ENCODE peak calls at places on chromosomes 3 and 15, in seven cellular contexts. I is Caco-2, W is suprapubic skin, V is psoas muscle, M is pancreas, N is cardiac muscle cell, T is breast epithelium. J is an unnamed sample. For H3K4me1, the result is how much of the 10 kb centered on the place peaks cover.

GRCh38 chr3:132435911-132436425 is 18.7 kb downstream of the DNAJC13 start:
- DNase-seq in N (peak), M (no peak), T (no peak), W (no peak), V (no peak), I (no peak), J (no peak)

GRCh38 chr3:48361928-48362327 is 10.1 kb upstream of the FBXW12 start:
- DNase-seq in V (no peak), N (no peak), W (no peak), M (no peak), T (no peak), I (no peak), J (no peak)

GRCh38 chr3:65968996-65969395 is 69.7 kb downstream of the MAGI1 start:
- DNase-seq in M (no peak), W (no peak), T (no peak), N (peak), V (no peak), I (no peak), J (no peak)

GRCh38 chr15:61748529-61748928 is 311.7 kb downstream of the VPS13C start:
- DNase-seq in I (no peak), N (no peak), W (no peak), M (no peak), T (no peak), V (no peak), J (no peak)

GRCh38 chr3:72520690-72521308 is 327.4 kb downstream of the SHQ1 start:
- DNase-seq in V (no peak), T (no peak), I (no peak), W (no peak), M (no peak), N (no peak), J (no peak)

GRCh38 chr3:160205606-160206005 is 19.6 kb upstream of the C3orf80 start:
- DNase-seq in T (no peak), N (peak), V (no peak), I (no peak), W (no peak), M (no peak), J (no peak)

GRCh38 chr3:148796799-148797198 is 30.8 kb upstream of the CPB1 start:
- DNase-seq in T (no peak), M (no peak), I (no peak), N (no peak), W (no peak), V (no peak), J (no peak)

GRCh38 chr3:184648726-184649125 is 63.1 kb downstream of the MAGEF1 start:
- DNase-seq in N (no peak), I (no peak), V (no peak), T (no peak), M (no peak), W (no peak), J (no peak)

GRCh38 chr3:181326637-181327223 is 337.2 kb upstream of the DNAJC19 start:
- DNase-seq in N (peak), V (no peak), I (peak), T (no peak), W (no peak), M (no peak), J (no peak)

GRCh38 chr3:132164469-132165092 is 129.8 kb upstream of the CPNE4 start:
- DNase-seq in V (no peak), M (no peak), N (peak), T (no peak), W (no peak), I (no peak), J (no peak)

GRCh38 chr3:146308682-146309081 is 57.8 kb upstream of the PLSCR4 start:
- DNase-seq in N (peak), M (no peak), T (no peak), I (no peak), W (no peak), V (no peak), J (no peak)

GRCh38 chr15:90031231-90031791 is 30.2 kb downstream of the ZNF710 start:
- DNase-seq in T (no peak), V (no peak), N (peak), W (peak), I (no peak), M (peak), J (peak)

GRCh38 chr3:33076952-33077351 is 20.0 kb downstream of the GLB1 start:
- DNase-seq in N (no peak), V (no peak), W (no peak), T (no peak), I (no peak), M (no peak), J (no peak)

GRCh38 chr3:129122697-129123055 is 1.1 kb upstream of the RAB43 start:
- DNase-seq in W (no peak), N (peak), T (peak), I (peak), M (no peak), V (no peak), J (no peak)

GRCh38 chr3:112871735-112872134 is 25.1 kb upstream of the CD200R1L start:
- DNase-seq in V (peak), T (no peak), I (no peak), N (no peak), W (no peak), M (no peak), J (no peak)

GRCh38 chr15:86115138-86115801 is 35.6 kb downstream of the AGBL1 start:
- DNase-seq in M (no peak), V (no peak), I (no peak), W (no peak), T (no peak), N (no peak), J (no peak)

GRCh38 chr15:48486228-48486627 is 155.0 kb downstream of the DUT start:
- DNase-seq in V (no peak), M (no peak), T (no peak), W (no peak), N (no peak), I (no peak), J (no peak)

GRCh38 chr3:46640927-46641326 is 28.6 kb downstream of the FAM240A start:
- DNase-seq in M (no peak), N (no peak), W (no peak), V (no peak), T (no peak), I (no peak), J (no peak)

GRCh38 chr3:104887069-104887468 is 479.6 kb upstream of the ALCAM start:
- DNase-seq in W (no peak), M (no peak), N (peak), V (no peak), I (no peak), T (no peak), J (no peak)

GRCh38 chr3:46936733-46937250 is 39.8 kb downstream of the CCDC12 start:
- DNase-seq in N (no peak), M (no peak), T (no peak), V (peak), W (no peak), I (no peak), J (no peak)

GRCh38 chr3:53258600-53259426 is 3.0 kb upstream of the TKT start:
- DNase-seq in W (no peak), I (no peak), M (no peak), V (no peak), T (no peak), N (no peak), J (no peak)
- TF ChIP-seq CTCF in W (no peak), I (no peak), M (no peak), V (no peak), T (no peak), N (no peak), J (no peak)

GRCh38 chr3:124778061-124778460 is 47.8 kb downstream of the UMPS start:
- DNase-seq in T (no peak), V (no peak), M (no peak), W (no peak), I (no peak), N (no peak), J (no peak)
- H3K4me1 ChIP-seq in T (under half), V (half or more), M (under half), W (half or more), I (under half), N (under half), J (under half)

GRCh38 chr15:65723786-65724354 is 68.2 kb downstream of the DENND4A start:
- DNase-seq in I (peak), T (no peak), V (no peak), M (no peak), W (no peak), N (no peak), J (no peak)
- TF ChIP-seq CTCF in I (no peak), T (no peak), V (no peak), M (no peak), W (no peak), N (no peak), J (no peak)

GRCh38 chr3:53026423-53027162 is 19.3 kb downstream of the SFMBT1 start:
- DNase-seq in V (no peak), W (no peak), N (no peak), M (no peak), T (no peak), I (peak), J (peak)

GRCh38 chr3:53027254-53027844 is 18.5 kb downstream of the SFMBT1 start:
- DNase-seq in I (no peak), V (no peak), N (no peak), M (peak), W (no peak), T (no peak), J (no peak)

GRCh38 chr3:53023072-53023823 is 22.6 kb downstream of the SFMBT1 start:
- DNase-seq in W (no peak), V (no peak), M (no peak), I (no peak), N (peak), T (no peak), J (no peak)

GRCh38 chr3:53024315-53024714 is 21.6 kb downstream of the SFMBT1 start:
- DNase-seq in V (no peak), I (no peak), N (no peak), M (no peak), W (no peak), T (no peak), J (no peak)

GRCh38 chr3:53022647-53023046 is 23.2 kb downstream of the SFMBT1 start:
- DNase-seq in W (no peak), M (no peak), T (no peak), V (no peak), I (no peak), N (no peak), J (no peak)
- H3K4me1 ChIP-seq in W (under half), M (under half), T (under half), V (under half), I (under half), N (under half), J (under half)

DNA sequence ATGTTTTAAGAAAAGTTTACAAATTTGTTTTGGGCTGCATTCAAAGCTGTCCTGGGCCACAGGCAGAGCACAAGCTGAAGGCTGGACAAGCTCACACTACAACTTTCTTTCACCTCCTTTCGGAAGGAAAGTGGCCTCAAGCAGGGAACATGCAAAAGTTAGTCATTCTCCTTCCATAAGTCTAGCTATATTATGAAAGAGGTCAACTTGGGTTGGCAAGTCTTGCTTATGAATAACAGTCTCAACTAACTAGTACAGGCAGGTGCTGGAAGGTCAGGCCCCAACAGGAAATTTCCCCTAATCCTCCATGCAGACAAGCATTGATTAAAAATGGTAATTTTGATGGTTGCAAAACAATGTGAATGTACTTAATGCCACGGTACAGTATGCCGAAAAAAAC is 69.4 kb downstream of the OSBPL10 start:
- DNase-seq in W (no peak), I (no peak), T (no peak), N (no peak), V (no peak), M (no peak), J (no peak)
- TF ChIP-seq CTCF in W (no peak), I (no peak), T (no peak), N (no peak), V (no peak), M (no peak), J (no peak)

GRCh38 chr15:64101018-64101417 is 5.2 kb downstream of the SNX1 start:
- DNase-seq in I (no peak), M (no peak), W (no peak), T (no peak), V (no peak), N (no peak), J (no peak)
- H3K4me1 ChIP-seq in I (under half), M (under half), W (half or more), T (under half), V (half or more), N (under half), J (under half)

DNA sequence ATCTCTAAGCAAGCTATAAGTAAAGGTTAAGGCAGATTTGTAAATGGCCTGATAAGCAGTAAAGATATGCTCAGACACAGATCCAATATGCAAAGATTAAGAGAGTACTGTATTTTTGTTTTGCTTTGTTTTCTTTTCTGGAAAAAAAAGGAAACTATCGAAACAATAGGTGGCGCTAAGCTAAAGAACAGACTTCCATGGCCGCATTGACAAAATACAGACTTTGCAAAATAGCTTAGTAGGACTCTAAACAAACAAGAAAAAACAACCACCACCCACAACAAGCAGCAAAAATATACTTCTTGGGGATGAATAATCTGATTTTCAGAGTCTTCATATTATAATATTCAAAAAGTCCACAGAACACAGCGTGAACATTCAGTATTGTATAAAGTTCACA is 758.4 kb upstream of the ROBO1 start:
- DNase-seq in T (no peak), M (no peak), N (no peak), V (no peak), W (no peak), I (peak), J (no peak)
- TF ChIP-seq CTCF in T (no peak), M (no peak), N (no peak), V (no peak), W (no peak), I (peak), J (no peak)

J was measured in DND-41.